ENCODE peak calls at places on chromosomes 5 and 9, in five cellular contexts. F, Y, P, B and D are unnamed samples.

GRCh38 chr9:93296889-93297480 is 113.0 kb downstream of the WNK2 start:
- DNase-seq in F (no peak), Y (no peak), P (no peak), B (no peak), D (no peak)

GRCh38 chr9:98944130-98945074 is 695 bp downstream of the COL15A1 start:
- DNase-seq in F (no peak), Y (peak), P (no peak), B (no peak), D (no peak)

GRCh38 chr5:96017951-96018350 is 56.3 kb upstream of the ELL2 start:
- DNase-seq in F (no peak), Y (no peak), P (no peak), B (no peak), D (peak)

GRCh38 chr5:56247596-56247995 is 14.5 kb upstream of the ANKRD55 start:
- DNase-seq in F (no peak), Y (no peak), P (no peak), B (no peak), D (peak)

GRCh38 chr9:84141762-84142370 is 161.3 kb downstream of the RMI1 start:
- DNase-seq in F (no peak), Y (no peak), P (no peak), B (no peak), D (no peak)

GRCh38 chr9:89395931-89396710 is 77.8 kb downstream of the SECISBP2 start:
- DNase-seq in F (no peak), Y (no peak), P (no peak), B (no peak), D (no peak)

GRCh38 chr5:119596046-119596445 is 33.3 kb upstream of the FAM170A start:
- DNase-seq in F (no peak), Y (no peak), P (no peak), B (no peak), D (no peak)

GRCh38 chr5:7886849-7887460 is 18.0 kb downstream of the MTRR start:
- DNase-seq in F (peak), Y (peak), P (peak), B (no peak), D (peak)

GRCh38 chr9:32264171-32264862 is 120.1 kb upstream of the ACO1 start:
- DNase-seq in F (no peak), Y (peak), P (no peak), B (no peak), D (peak)

GRCh38 chr9:75615284-75615683 is 275.2 kb upstream of the PCSK5 start:
- DNase-seq in F (no peak), Y (peak), P (no peak), B (no peak), D (no peak)